ENCODE peak calls at places on chromosomes 2 and 18, in ten cellular contexts. One of them, this sample, is unnamed.

GRCh38 chr2:114160263-114161001 is 270.5 kb downstream of the ACTR3 start:
- DNase-seq in germinal center: no peak
- DNase-seq in KBM-7: no peak
- DNase-seq in GM10248: no peak
- DNase-seq in stimulated activated CD8-positive, alpha-beta memory T cell treated with anti-CD3 and anti-CD28 coated beads, Interleukin-7, amount 100 ng/mL, for 24 hours: no peak
- DNase-seq in cardiac fibroblast: no peak
- DNase-seq in stimulated activated CD4-positive, alpha-beta T cell treated with anti-CD3 and anti-CD28 coated beads, Interleukin-12 subunit alpha, Interleukin-12 subunit beta, amount 100 ng/mL, for 4 hours: no peak
- DNase-seq in natural killer cell treated with Interleukin-12 subunit alpha and Interleukin-12 subunit beta and Interleukin-15 and Interleukin-18, amount 100 ng/mL, for 72 hours: no peak
- DNase-seq in RWPE1: no peak
- DNase-seq in nephron progenitor cell: no peak
- DNase-seq in this sample: no peak

GRCh38 chr2:61943251-61943650 is 37.8 kb downstream of the COMMD1 start:
- DNase-seq in stimulated activated CD8-positive, alpha-beta memory T cell treated with anti-CD3 and anti-CD28 coated beads, Interleukin-7, amount 100 ng/mL, for 24 hours: no peak
- DNase-seq in GM10248: peak; percentile 29
- DNase-seq in stimulated activated CD4-positive, alpha-beta T cell treated with anti-CD3 and anti-CD28 coated beads, Interleukin-12 subunit alpha, Interleukin-12 subunit beta, amount 100 ng/mL, for 4 hours: no peak
- DNase-seq in RWPE1: no peak
- DNase-seq in cardiac fibroblast: no peak
- DNase-seq in nephron progenitor cell: no peak
- DNase-seq in germinal center: no peak
- DNase-seq in natural killer cell treated with Interleukin-12 subunit alpha and Interleukin-12 subunit beta and Interleukin-15 and Interleukin-18, amount 100 ng/mL, for 72 hours: no peak
- DNase-seq in KBM-7: no peak
- DNase-seq in this sample: no peak

GRCh38 chr2:8636691-8637636 is 44.9 kb upstream of the ID2 start:
- DNase-seq in germinal center: no peak
- DNase-seq in stimulated activated CD8-positive, alpha-beta memory T cell treated with anti-CD3 and anti-CD28 coated beads, Interleukin-7, amount 100 ng/mL, for 24 hours: no peak
- DNase-seq in KBM-7: no peak
- DNase-seq in cardiac fibroblast: peak; percentile 16
- DNase-seq in stimulated activated CD4-positive, alpha-beta T cell treated with anti-CD3 and anti-CD28 coated beads, Interleukin-12 subunit alpha, Interleukin-12 subunit beta, amount 100 ng/mL, for 4 hours: no peak
- DNase-seq in natural killer cell treated with Interleukin-12 subunit alpha and Interleukin-12 subunit beta and Interleukin-15 and Interleukin-18, amount 100 ng/mL, for 72 hours: peak; percentile 38
- DNase-seq in RWPE1: no peak
- DNase-seq in GM10248: no peak
- DNase-seq in nephron progenitor cell: peak; percentile 65
- DNase-seq in this sample: no peak

GRCh38 chr18:79521806-79522205 is 126.1 kb downstream of the NFATC1 start:
- DNase-seq in cardiac fibroblast: no peak
- DNase-seq in KBM-7: no peak
- DNase-seq in GM10248: no peak
- DNase-seq in stimulated activated CD8-positive, alpha-beta memory T cell treated with anti-CD3 and anti-CD28 coated beads, Interleukin-7, amount 100 ng/mL, for 24 hours: no peak
- DNase-seq in germinal center: no peak
- DNase-seq in stimulated activated CD4-positive, alpha-beta T cell treated with anti-CD3 and anti-CD28 coated beads, Interleukin-12 subunit alpha, Interleukin-12 subunit beta, amount 100 ng/mL, for 4 hours: no peak
- DNase-seq in RWPE1: no peak
- DNase-seq in nephron progenitor cell: no peak
- DNase-seq in natural killer cell treated with Interleukin-12 subunit alpha and Interleukin-12 subunit beta and Interleukin-15 and Interleukin-18, amount 100 ng/mL, for 72 hours: no peak
- DNase-seq in this sample: no peak

GRCh38 chr2:24201496-24201895 is 26.6 kb downstream of the FAM228A start:
- DNase-seq in RWPE1: no peak
- DNase-seq in cardiac fibroblast: peak; percentile 15
- DNase-seq in nephron progenitor cell: no peak
- DNase-seq in GM10248: no peak
- DNase-seq in germinal center: no peak
- DNase-seq in natural killer cell treated with Interleukin-12 subunit alpha and Interleukin-12 subunit beta and Interleukin-15 and Interleukin-18, amount 100 ng/mL, for 72 hours: no peak
- DNase-seq in stimulated activated CD8-positive, alpha-beta memory T cell treated with anti-CD3 and anti-CD28 coated beads, Interleukin-7, amount 100 ng/mL, for 24 hours: no peak
- DNase-seq in stimulated activated CD4-positive, alpha-beta T cell treated with anti-CD3 and anti-CD28 coated beads, Interleukin-12 subunit alpha, Interleukin-12 subunit beta, amount 100 ng/mL, for 4 hours: no peak
- DNase-seq in KBM-7: no peak
- DNase-seq in this sample: no peak

GRCh38 chr2:74908763-74909444 is 49.5 kb upstream of the POLE4 start:
- DNase-seq in stimulated activated CD4-positive, alpha-beta T cell treated with anti-CD3 and anti-CD28 coated beads, Interleukin-12 subunit alpha, Interleukin-12 subunit beta, amount 100 ng/mL, for 4 hours: no peak
- DNase-seq in natural killer cell treated with Interleukin-12 subunit alpha and Interleukin-12 subunit beta and Interleukin-15 and Interleukin-18, amount 100 ng/mL, for 72 hours: no peak
- DNase-seq in RWPE1: peak; percentile 27
- DNase-seq in cardiac fibroblast: peak; percentile 4
- DNase-seq in GM10248: no peak
- DNase-seq in germinal center: no peak
- DNase-seq in KBM-7: no peak
- DNase-seq in stimulated activated CD8-positive, alpha-beta memory T cell treated with anti-CD3 and anti-CD28 coated beads, Interleukin-7, amount 100 ng/mL, for 24 hours: no peak
- DNase-seq in nephron progenitor cell: peak; percentile 21
- DNase-seq in this sample: no peak

GRCh38 chr2:187842978-187843847 is 289.0 kb upstream of the TFPI start:
- DNase-seq in natural killer cell treated with Interleukin-12 subunit alpha and Interleukin-12 subunit beta and Interleukin-15 and Interleukin-18, amount 100 ng/mL, for 72 hours: no peak
- DNase-seq in nephron progenitor cell: peak; percentile 36
- DNase-seq in GM10248: peak; percentile 17
- DNase-seq in germinal center: peak; percentile 2
- DNase-seq in KBM-7: peak; percentile 69
- DNase-seq in stimulated activated CD4-positive, alpha-beta T cell treated with anti-CD3 and anti-CD28 coated beads, Interleukin-12 subunit alpha, Interleukin-12 subunit beta, amount 100 ng/mL, for 4 hours: no peak
- DNase-seq in stimulated activated CD8-positive, alpha-beta memory T cell treated with anti-CD3 and anti-CD28 coated beads, Interleukin-7, amount 100 ng/mL, for 24 hours: no peak
- DNase-seq in cardiac fibroblast: peak; percentile 87
- DNase-seq in RWPE1: peak; percentile 25
- DNase-seq in this sample: peak; percentile 69

GRCh38 chr18:54647176-54647575 is 56.1 kb downstream of the DYNAP start:
- DNase-seq in natural killer cell treated with Interleukin-12 subunit alpha and Interleukin-12 subunit beta and Interleukin-15 and Interleukin-18, amount 100 ng/mL, for 72 hours: no peak
- DNase-seq in stimulated activated CD4-positive, alpha-beta T cell treated with anti-CD3 and anti-CD28 coated beads, Interleukin-12 subunit alpha, Interleukin-12 subunit beta, amount 100 ng/mL, for 4 hours: no peak
- DNase-seq in GM10248: no peak
- DNase-seq in RWPE1: peak; percentile 18
- DNase-seq in germinal center: no peak
- DNase-seq in KBM-7: peak; percentile 64
- DNase-seq in stimulated activated CD8-positive, alpha-beta memory T cell treated with anti-CD3 and anti-CD28 coated beads, Interleukin-7, amount 100 ng/mL, for 24 hours: no peak
- DNase-seq in cardiac fibroblast: peak; percentile 47
- DNase-seq in nephron progenitor cell: peak; percentile 17
- DNase-seq in this sample: peak; percentile 62

GRCh38 chr18:58388736-58389135 is 240.2 kb downstream of the ALPK2 start:
- DNase-seq in GM10248: no peak
- DNase-seq in stimulated activated CD8-positive, alpha-beta memory T cell treated with anti-CD3 and anti-CD28 coated beads, Interleukin-7, amount 100 ng/mL, for 24 hours: no peak
- DNase-seq in KBM-7: no peak
- DNase-seq in nephron progenitor cell: no peak
- DNase-seq in natural killer cell treated with Interleukin-12 subunit alpha and Interleukin-12 subunit beta and Interleukin-15 and Interleukin-18, amount 100 ng/mL, for 72 hours: no peak
- DNase-seq in cardiac fibroblast: no peak
- DNase-seq in RWPE1: no peak
- DNase-seq in stimulated activated CD4-positive, alpha-beta T cell treated with anti-CD3 and anti-CD28 coated beads, Interleukin-12 subunit alpha, Interleukin-12 subunit beta, amount 100 ng/mL, for 4 hours: no peak
- DNase-seq in germinal center: no peak
- DNase-seq in this sample: no peak

GRCh38 chr2:18117592-18117991 is 239.1 kb downstream of the KCNS3 start:
- DNase-seq in nephron progenitor cell: no peak
- DNase-seq in KBM-7: peak; percentile 5
- DNase-seq in GM10248: peak; percentile 25
- DNase-seq in stimulated activated CD8-positive, alpha-beta memory T cell treated with anti-CD3 and anti-CD28 coated beads, Interleukin-7, amount 100 ng/mL, for 24 hours: no peak
- DNase-seq in stimulated activated CD4-positive, alpha-beta T cell treated with anti-CD3 and anti-CD28 coated beads, Interleukin-12 subunit alpha, Interleukin-12 subunit beta, amount 100 ng/mL, for 4 hours: no peak
- DNase-seq in natural killer cell treated with Interleukin-12 subunit alpha and Interleukin-12 subunit beta and Interleukin-15 and Interleukin-18, amount 100 ng/mL, for 72 hours: no peak
- DNase-seq in germinal center: no peak
- DNase-seq in RWPE1: peak; percentile 52
- DNase-seq in cardiac fibroblast: peak; percentile 44
- DNase-seq in this sample: peak; percentile 26

GRCh38 chr2:7815726-7816125 is 866.1 kb upstream of the ID2 start:
- DNase-seq in GM10248: no peak
- DNase-seq in cardiac fibroblast: no peak
- DNase-seq in stimulated activated CD4-positive, alpha-beta T cell treated with anti-CD3 and anti-CD28 coated beads, Interleukin-12 subunit alpha, Interleukin-12 subunit beta, amount 100 ng/mL, for 4 hours: no peak
- DNase-seq in natural killer cell treated with Interleukin-12 subunit alpha and Interleukin-12 subunit beta and Interleukin-15 and Interleukin-18, amount 100 ng/mL, for 72 hours: no peak
- DNase-seq in KBM-7: no peak
- DNase-seq in germinal center: no peak
- DNase-seq in nephron progenitor cell: no peak
- DNase-seq in stimulated activated CD8-positive, alpha-beta memory T cell treated with anti-CD3 and anti-CD28 coated beads, Interleukin-7, amount 100 ng/mL, for 24 hours: no peak
- DNase-seq in RWPE1: no peak
- DNase-seq in this sample: no peak

GRCh38 chr2:234133004-234133403 is 82.5 kb downstream of the SPP2 start:
- DNase-seq in RWPE1: peak; percentile 89
- DNase-seq in germinal center: no peak
- DNase-seq in KBM-7: no peak
- DNase-seq in natural killer cell treated with Interleukin-12 subunit alpha and Interleukin-12 subunit beta and Interleukin-15 and Interleukin-18, amount 100 ng/mL, for 72 hours: no peak
- DNase-seq in stimulated activated CD4-positive, alpha-beta T cell treated with anti-CD3 and anti-CD28 coated beads, Interleukin-12 subunit alpha, Interleukin-12 subunit beta, amount 100 ng/mL, for 4 hours: no peak
- DNase-seq in stimulated activated CD8-positive, alpha-beta memory T cell treated with anti-CD3 and anti-CD28 coated beads, Interleukin-7, amount 100 ng/mL, for 24 hours: no peak
- DNase-seq in cardiac fibroblast: no peak
- DNase-seq in GM10248: no peak
- DNase-seq in nephron progenitor cell: no peak
- DNase-seq in this sample: no peak

GRCh38 chr2:238420878-238421694 is 5.6 kb upstream of the ASB1 start:
- DNase-seq in RWPE1: no peak
- DNase-seq in KBM-7: no peak
- DNase-seq in GM10248: no peak
- DNase-seq in stimulated activated CD8-positive, alpha-beta memory T cell treated with anti-CD3 and anti-CD28 coated beads, Interleukin-7, amount 100 ng/mL, for 24 hours: no peak
- DNase-seq in natural killer cell treated with Interleukin-12 subunit alpha and Interleukin-12 subunit beta and Interleukin-15 and Interleukin-18, amount 100 ng/mL, for 72 hours: no peak
- DNase-seq in stimulated activated CD4-positive, alpha-beta T cell treated with anti-CD3 and anti-CD28 coated beads, Interleukin-12 subunit alpha, Interleukin-12 subunit beta, amount 100 ng/mL, for 4 hours: no peak
- DNase-seq in germinal center: no peak
- DNase-seq in nephron progenitor cell: peak; percentile 36
- DNase-seq in cardiac fibroblast: no peak
- DNase-seq in this sample: no peak